ENCODE peak calls at places on chromosome 12, in ten cellular contexts. W is fibroblast of gingiva, F is HuH-7, J is ACHN, S is T-cell, N is C1 segment of cervical spinal cord, O is AG04450, I is T-helper 1 cell, D is nephron progenitor cell, T is heart left ventricle. H is an unnamed sample.

GRCh38 chr12:130162771-130163460 is 652 bp downstream of the FZD10 start:
- DNase-seq in N (no peak), T (no peak), J (no peak), W (no peak), D (peak; percentile 54), S (no peak), O (no peak), I (no peak), F (no peak), H (no peak)

GRCh38 chr12:43899574-43899973 is 63.7 kb downstream of the TMEM117 start:
- DNase-seq in J (no peak), T (no peak), W (no peak), F (no peak), O (no peak), I (no peak), N (no peak), D (no peak), S (no peak), H (no peak)

GRCh38 chr12:49748800-49749199 is 7.4 kb downstream of the TMBIM6 start:
- DNase-seq in D (no peak), J (no peak), S (no peak), O (no peak), F (no peak), T (no peak), N (no peak), I (no peak), W (no peak), H (no peak)

GRCh38 chr12:43154498-43155045 is 397.4 kb downstream of the ADAMTS20 start:
- DNase-seq in F (no peak), I (no peak), J (no peak), W (no peak), S (no peak), N (no peak), D (no peak), T (no peak), O (no peak), H (no peak)

GRCh38 chr12:50924439-50925341 is 27.7 kb upstream of the HIGD1C start:
- DNase-seq in F (peak; percentile 45), T (peak; percentile 93), W (peak; percentile 97), J (peak; percentile 90), O (peak; percentile 71), S (no peak), I (no peak), D (peak; percentile 37), N (peak; percentile 86), H (peak; percentile 49)

GRCh38 chr12:19482551-19483109 is 43.3 kb downstream of the AEBP2 start:
- DNase-seq in J (no peak), D (no peak), S (no peak), T (no peak), N (no peak), O (no peak), W (no peak), F (no peak), I (no peak), H (peak; percentile 6)

GRCh38 chr12:22935090-22935489 is 310.1 kb downstream of the ETNK1 start:
- DNase-seq in D (no peak), O (no peak), J (no peak), S (no peak), T (no peak), W (no peak), F (no peak), N (no peak), I (no peak), H (no peak)

GRCh38 chr12:4215862-4216541 is 57.6 kb upstream of the CCND2 start:
- DNase-seq in I (no peak), F (no peak), J (no peak), W (no peak), D (no peak), S (no peak), T (no peak), N (no peak), O (no peak), H (no peak)

GRCh38 chr12:108214046-108214445 is 85.0 kb downstream of the WSCD2 start:
- DNase-seq in T (no peak), O (no peak), D (no peak), J (no peak), F (no peak), S (no peak), I (no peak), W (no peak), N (no peak), H (no peak)

GRCh38 chr12:54411398-54412241 is 7.4 kb downstream of the ITGA5 start:
- DNase-seq in O (peak; percentile 71), S (no peak), T (peak; percentile 60), W (peak; percentile 96), I (no peak), J (peak; percentile 86), F (no peak), D (no peak), N (no peak), H (no peak)

GRCh38 chr12:32743264-32743663 is 12.4 kb downstream of the YARS2 start:
- DNase-seq in W (no peak), J (no peak), N (no peak), F (no peak), O (no peak), D (no peak), I (no peak), T (no peak), S (no peak), H (no peak)

H was measured in neural progenitor cell.